ENCODE peak calls at places on chromosome 2, in six cellular contexts. One of them, this sample, is unnamed. For H3K36me3, the result is how much of the 10 kb centered on the place peaks cover.

GRCh38 chr2:33051586-33052385 is 105.0 kb downstream of the LTBP1 start:
- DNase-seq in pancreas: no peak
- DNase-seq in fibroblast of lung: peak
- DNase-seq in cardiac muscle cell: peak
- DNase-seq in SK-N-SH: no peak
- DNase-seq in lower lobe of right lung: no peak
- DNase-seq in this sample: no peak

GRCh38 chr2:152582081-152582480 is 135.2 kb downstream of the PRPF40A start:
- DNase-seq in SK-N-SH: no peak
- DNase-seq in lower lobe of right lung: no peak
- DNase-seq in cardiac muscle cell: no peak
- DNase-seq in pancreas: no peak
- DNase-seq in fibroblast of lung: no peak
- DNase-seq in this sample: no peak

GRCh38 chr2:129462967-129463366 is 516.5 kb upstream of the RAB6C start:
- DNase-seq in pancreas: no peak
- DNase-seq in cardiac muscle cell: no peak
- DNase-seq in SK-N-SH: no peak
- DNase-seq in lower lobe of right lung: no peak
- DNase-seq in fibroblast of lung: no peak
- DNase-seq in this sample: no peak

GRCh38 chr2:20514596-20515269 is 67.9 kb downstream of the RHOB start:
- DNase-seq in SK-N-SH: no peak
- DNase-seq in cardiac muscle cell: peak
- DNase-seq in fibroblast of lung: peak
- DNase-seq in pancreas: no peak
- DNase-seq in lower lobe of right lung: no peak
- DNase-seq in this sample: no peak

GRCh38 chr2:105943977-105944376 is 199.3 kb downstream of the NCK2 start:
- DNase-seq in pancreas: no peak
- DNase-seq in fibroblast of lung: no peak
- DNase-seq in lower lobe of right lung: no peak
- DNase-seq in SK-N-SH: no peak
- DNase-seq in cardiac muscle cell: no peak
- DNase-seq in this sample: no peak

GRCh38 chr2:181070119-181070833 is 89.9 kb downstream of the UBE2E3 start:
- DNase-seq in fibroblast of lung: peak
- DNase-seq in cardiac muscle cell: peak
- DNase-seq in pancreas: no peak
- DNase-seq in SK-N-SH: no peak
- DNase-seq in lower lobe of right lung: no peak
- DNase-seq in this sample: no peak

GRCh38 chr2:163709270-163709669 is 26.5 kb downstream of the FIGN start:
- DNase-seq in fibroblast of lung: no peak
- DNase-seq in lower lobe of right lung: no peak
- DNase-seq in SK-N-SH: no peak
- DNase-seq in pancreas: no peak
- DNase-seq in cardiac muscle cell: no peak
- DNase-seq in this sample: no peak

GRCh38 chr2:112757265-112757664 is 7.1 kb downstream of the CKAP2L start:
- DNase-seq in cardiac muscle cell: peak
- DNase-seq in SK-N-SH: no peak
- DNase-seq in pancreas: no peak
- DNase-seq in fibroblast of lung: no peak
- DNase-seq in lower lobe of right lung: peak
- DNase-seq in this sample: no peak

GRCh38 chr2:30368258-30368657 is 78.8 kb upstream of the LCLAT1 start:
- DNase-seq in SK-N-SH: no peak
- DNase-seq in cardiac muscle cell: peak
- DNase-seq in lower lobe of right lung: peak
- DNase-seq in pancreas: peak
- DNase-seq in fibroblast of lung: peak
- DNase-seq in this sample: no peak

GRCh38 chr2:84290537-84290936 is 168.5 kb downstream of the SUCLG1 start:
- DNase-seq in pancreas: no peak
- DNase-seq in lower lobe of right lung: no peak
- DNase-seq in fibroblast of lung: no peak
- DNase-seq in cardiac muscle cell: no peak
- DNase-seq in SK-N-SH: no peak
- DNase-seq in this sample: no peak

GRCh38 chr2:163604941-163605555 is 130.8 kb downstream of the FIGN start:
- DNase-seq in lower lobe of right lung: no peak
- DNase-seq in cardiac muscle cell: peak
- DNase-seq in fibroblast of lung: peak
- DNase-seq in SK-N-SH: no peak
- DNase-seq in pancreas: no peak
- DNase-seq in this sample: no peak

GRCh38 chr2:86300496-86300895 is 36.9 kb downstream of the REEP1 start:
- DNase-seq in fibroblast of lung: no peak
- DNase-seq in cardiac muscle cell: peak
- DNase-seq in lower lobe of right lung: no peak
- DNase-seq in pancreas: no peak
- DNase-seq in SK-N-SH: no peak
- DNase-seq in this sample: no peak

GRCh38 chr2:42935692-42936631 is 143.6 kb upstream of the HAAO start:
- DNase-seq in lower lobe of right lung: no peak
- DNase-seq in fibroblast of lung: no peak
- DNase-seq in SK-N-SH: no peak
- DNase-seq in pancreas: no peak
- DNase-seq in cardiac muscle cell: no peak
- DNase-seq in this sample: no peak

GRCh38 chr2:27245620-27246019 is 17.2 kb downstream of the SLC30A3 start:
- DNase-seq in SK-N-SH: no peak
- DNase-seq in fibroblast of lung: no peak
- DNase-seq in cardiac muscle cell: no peak
- DNase-seq in lower lobe of right lung: no peak
- DNase-seq in pancreas: no peak
- DNase-seq in this sample: no peak

DNA sequence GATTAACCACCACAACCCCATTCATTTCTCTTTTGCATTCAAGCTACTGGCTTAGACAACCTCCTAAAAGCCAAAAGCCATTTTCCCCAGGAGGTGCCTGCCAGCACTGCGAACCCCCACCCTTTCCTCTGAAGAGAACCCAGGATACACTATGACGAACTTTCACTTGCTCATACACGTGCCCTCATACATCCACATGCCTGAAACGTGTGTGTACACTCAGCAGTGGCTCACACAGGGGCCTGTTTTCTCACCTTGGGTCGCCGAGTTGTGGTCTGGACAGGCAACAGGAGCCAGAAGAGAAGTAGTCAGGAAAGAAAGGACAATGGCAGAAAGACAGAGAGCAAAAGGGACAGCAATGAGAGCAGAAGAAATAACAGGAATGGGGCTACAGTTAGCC is 7.4 kb downstream of the DCTN1 start:
- DNase-seq in pancreas: no peak
- DNase-seq in lower lobe of right lung: no peak
- DNase-seq in fibroblast of lung: no peak
- DNase-seq in SK-N-SH: no peak
- DNase-seq in cardiac muscle cell: no peak
- DNase-seq in this sample: no peak
- H3K36me3 ChIP-seq in pancreas: under half
- H3K36me3 ChIP-seq in lower lobe of right lung: half or more
- H3K36me3 ChIP-seq in fibroblast of lung: under half
- H3K36me3 ChIP-seq in SK-N-SH: half or more
- H3K36me3 ChIP-seq in cardiac muscle cell: under half
- H3K36me3 ChIP-seq in this sample: under half

DNA sequence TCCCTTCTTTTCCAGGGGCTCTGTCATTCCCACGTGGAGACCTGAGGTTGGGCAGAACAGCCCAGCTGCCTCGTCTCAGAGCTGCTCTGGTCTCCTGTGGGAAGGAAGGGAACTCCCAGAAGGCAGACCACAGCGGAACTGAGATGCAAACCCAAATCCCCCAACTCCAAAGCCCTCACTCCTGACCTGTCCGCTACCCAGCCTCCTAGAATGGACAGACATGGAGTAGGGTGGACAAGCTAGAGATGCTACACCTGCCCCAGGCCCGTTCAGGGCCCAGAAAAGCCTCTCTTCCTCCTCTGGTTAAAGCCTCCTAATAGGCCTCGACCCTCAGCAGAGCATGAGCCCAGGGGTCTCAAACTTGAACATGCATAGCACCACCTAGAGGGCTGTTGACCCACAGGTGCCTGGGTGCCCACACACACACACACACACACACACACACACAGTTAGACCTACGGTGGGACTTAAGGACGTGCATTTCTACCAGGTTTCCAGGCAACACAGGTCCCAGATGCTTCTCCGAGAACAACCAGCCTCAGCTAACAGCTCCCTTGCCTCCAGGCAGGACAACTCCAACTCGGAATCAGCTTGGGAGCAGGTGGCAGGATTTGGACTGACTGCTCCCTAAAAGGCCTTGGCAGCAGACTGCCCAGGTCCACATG is 93.5 kb downstream of the TNS1 start:
- DNase-seq in pancreas: peak
- DNase-seq in fibroblast of lung: no peak
- DNase-seq in lower lobe of right lung: no peak
- DNase-seq in SK-N-SH: peak
- DNase-seq in cardiac muscle cell: no peak
- DNase-seq in this sample: no peak
- TF ChIP-seq CTCF in pancreas: no peak
- TF ChIP-seq CTCF in fibroblast of lung: no peak
- TF ChIP-seq CTCF in lower lobe of right lung: no peak
- TF ChIP-seq CTCF in SK-N-SH: peak
- TF ChIP-seq CTCF in cardiac muscle cell: peak
- TF ChIP-seq CTCF in this sample: no peak

DNA sequence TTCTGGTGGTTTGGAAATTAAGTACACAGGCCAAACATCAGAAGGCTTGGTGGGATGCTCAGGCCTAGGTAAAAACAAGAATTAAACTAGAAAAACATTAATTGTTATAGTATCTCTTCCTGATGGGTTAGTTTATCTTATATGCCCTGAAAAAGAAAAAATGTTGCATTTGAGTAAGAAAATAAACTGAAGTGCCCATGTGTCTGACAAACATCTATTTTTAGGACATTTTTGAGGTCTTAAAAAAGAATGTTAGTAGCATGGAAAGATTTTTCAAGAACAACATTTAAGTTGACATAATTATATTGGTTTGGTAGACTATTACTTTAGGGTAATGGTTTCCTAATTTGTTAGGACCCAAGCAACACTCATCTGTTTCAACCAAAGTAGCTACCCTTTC is 140.1 kb upstream of the RND3 start:
- DNase-seq in fibroblast of lung: peak
- DNase-seq in cardiac muscle cell: no peak
- DNase-seq in SK-N-SH: no peak
- DNase-seq in lower lobe of right lung: no peak
- DNase-seq in pancreas: no peak
- DNase-seq in this sample: no peak
- H3K36me3 ChIP-seq in fibroblast of lung: under half
- H3K36me3 ChIP-seq in cardiac muscle cell: under half
- H3K36me3 ChIP-seq in SK-N-SH: under half
- H3K36me3 ChIP-seq in lower lobe of right lung: under half
- H3K36me3 ChIP-seq in pancreas: under half
- H3K36me3 ChIP-seq in this sample: under half

GRCh38 chr2:140586379-140586778 is 1544.4 kb downstream of the LRP1B start:
- DNase-seq in SK-N-SH: peak
- DNase-seq in lower lobe of right lung: no peak
- DNase-seq in cardiac muscle cell: peak
- DNase-seq in fibroblast of lung: peak
- DNase-seq in pancreas: no peak
- DNase-seq in this sample: no peak
- TF ChIP-seq CTCF in SK-N-SH: peak
- TF ChIP-seq CTCF in lower lobe of right lung: peak
- TF ChIP-seq CTCF in cardiac muscle cell: peak
- TF ChIP-seq CTCF in fibroblast of lung: peak
- TF ChIP-seq CTCF in pancreas: no peak
- TF ChIP-seq CTCF in this sample: no peak

GRCh38 chr2:233285921-233286320 is 21.7 kb upstream of the SAG start:
- DNase-seq in cardiac muscle cell: no peak
- DNase-seq in lower lobe of right lung: no peak
- DNase-seq in pancreas: no peak
- DNase-seq in fibroblast of lung: peak
- DNase-seq in SK-N-SH: no peak
- DNase-seq in this sample: no peak
- H3K36me3 ChIP-seq in cardiac muscle cell: under half
- H3K36me3 ChIP-seq in lower lobe of right lung: half or more
- H3K36me3 ChIP-seq in pancreas: under half
- H3K36me3 ChIP-seq in fibroblast of lung: under half
- H3K36me3 ChIP-seq in SK-N-SH: half or more
- H3K36me3 ChIP-seq in this sample: under half

DNA sequence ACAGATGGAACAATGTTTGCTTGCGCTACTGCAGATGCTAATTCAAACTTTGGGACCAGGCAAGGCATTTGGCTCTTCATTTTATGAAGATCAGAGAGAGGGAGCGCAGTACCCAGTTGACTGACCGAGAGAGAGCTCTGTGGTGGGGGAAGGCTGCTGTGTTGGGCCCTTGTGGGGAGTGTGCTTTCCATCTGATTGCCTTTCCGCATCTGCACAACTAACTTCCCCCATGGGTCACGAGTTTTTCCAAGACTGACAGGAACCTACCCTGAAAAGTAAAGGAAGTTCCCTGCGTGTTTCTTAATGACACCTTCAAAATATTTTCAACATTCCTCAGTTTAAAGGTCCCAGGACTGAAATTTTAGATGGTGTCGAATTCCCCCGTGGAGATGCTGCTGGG is 2.6 kb upstream of the ARHGAP25 start:
- DNase-seq in lower lobe of right lung: no peak
- DNase-seq in fibroblast of lung: no peak
- DNase-seq in cardiac muscle cell: no peak
- DNase-seq in SK-N-SH: no peak
- DNase-seq in pancreas: no peak
- DNase-seq in this sample: no peak
- TF ChIP-seq CTCF in lower lobe of right lung: no peak
- TF ChIP-seq CTCF in fibroblast of lung: no peak
- TF ChIP-seq CTCF in cardiac muscle cell: no peak
- TF ChIP-seq CTCF in SK-N-SH: no peak
- TF ChIP-seq CTCF in pancreas: no peak
- TF ChIP-seq CTCF in this sample: no peak

This sample was measured in mucosa of descending colon.